ENCODE peak calls at places on chromosomes 1 and 21, in ten cellular contexts. H is heart right ventricle, N is MM.1S, P is left ventricle myocardium inferior, R is IMR-90, G is neural progenitor cell, K is suprapubic skin, J is spleen, M is psoas muscle, U is breast epithelium. L is an unnamed sample.

GRCh38 chr1:20411196-20411980 is 74.6 kb downstream of the CAMK2N1 start:
- DNase-seq in H (no peak), N (no peak), P (no peak), R (peak; percentile 97), G (no peak), K (peak; percentile 53), J (no peak), M (peak; percentile 43), U (no peak), L (no peak)

GRCh38 chr1:23343246-23344110 is 606 bp downstream of the HNRNPR start:
- DNase-seq in H (no peak), N (peak; percentile 80), P (no peak), R (peak; percentile 82), G (peak; percentile 80), K (no peak), J (peak; percentile 89), M (no peak), U (peak; percentile 53), L (no peak)

GRCh38 chr1:91742848-91743292 is 143.1 kb downstream of the TGFBR3 start:
- DNase-seq in H (no peak), N (no peak), P (peak; percentile 34), R (peak; percentile 66), G (no peak), K (no peak), J (no peak), M (peak; percentile 58), U (no peak), L (no peak)

GRCh38 chr1:220776725-220777326 is 9.9 kb upstream of the MTARC1 start:
- DNase-seq in H (peak; percentile 87), N (peak; percentile 52), P (peak; percentile 83), R (peak; percentile 62), G (peak; percentile 87), K (peak; percentile 88), J (peak; percentile 95), M (peak; percentile 80), U (peak; percentile 81), L (peak; percentile 92)

GRCh38 chr1:178870944-178871343 is at the start of gene ANGPTL1:
- DNase-seq in H (no peak), N (no peak), P (no peak), R (peak; percentile 73), G (peak; percentile 40), K (no peak), J (no peak), M (no peak), U (no peak), L (no peak)

GRCh38 chr1:209743145-209743482 is 12.7 kb upstream of the TRAF3IP3 start:
- DNase-seq in H (peak; percentile 37), N (no peak), P (peak; percentile 42), R (peak; percentile 80), G (no peak), K (no peak), J (no peak), M (peak; percentile 66), U (no peak), L (no peak)

GRCh38 chr1:19007491-19008441 is 51.3 kb upstream of the IFFO2 start:
- DNase-seq in H (no peak), N (no peak), P (no peak), R (no peak), G (no peak), K (no peak), J (no peak), M (no peak), U (no peak), L (no peak)

GRCh38 chr1:211331011-211331709 is 4.5 kb downstream of the TRAF5 start:
- DNase-seq in H (no peak), N (no peak), P (no peak), R (peak; percentile 68), G (no peak), K (no peak), J (no peak), M (no peak), U (no peak), L (no peak)

GRCh38 chr1:46721806-46722205 is 2.9 kb upstream of the EFCAB14 start:
- DNase-seq in H (no peak), N (no peak), P (no peak), R (no peak), G (no peak), K (no peak), J (no peak), M (no peak), U (no peak), L (no peak)

GRCh38 chr1:75575837-75576236 is 35.1 kb downstream of the SLC44A5 start:
- DNase-seq in H (no peak), N (no peak), P (no peak), R (no peak), G (no peak), K (no peak), J (no peak), M (no peak), U (no peak), L (no peak)

GRCh38 chr21:25845729-25846256 is 111.0 kb downstream of the GABPA start:
- DNase-seq in H (no peak), N (no peak), P (no peak), R (peak; percentile 14), G (no peak), K (no peak), J (no peak), M (no peak), U (no peak), L (no peak)

GRCh38 chr1:154856049-154856448 is 14.0 kb downstream of the KCNN3 start:
- DNase-seq in H (no peak), N (no peak), P (no peak), R (no peak), G (peak; percentile 66), K (no peak), J (no peak), M (no peak), U (no peak), L (no peak)
- H3K4me1 ChIP-seq in H (peaks cover 5% of the 10 kb centered on the region), N (peaks cover 51% of the 10 kb centered on the region), P (peaks cover 27% of the 10 kb centered on the region), R (no peaks in the 10 kb centered on the region), G (peaks cover 5% of the 10 kb centered on the region), K (no peaks in the 10 kb centered on the region), J (no peaks in the 10 kb centered on the region), M (peaks cover 80% of the 10 kb centered on the region), U (no peaks in the 10 kb centered on the region), L (peaks cover 6% of the 10 kb centered on the region)

GRCh38 chr1:57464756-57465155 is 40.9 kb upstream of the DAB1 start:
- DNase-seq in H (no peak), N (no peak), P (no peak), R (no peak), G (no peak), K (no peak), J (no peak), M (no peak), U (no peak), L (no peak)

GRCh38 chr1:57467825-57468224 is 44.0 kb upstream of the DAB1 start:
- DNase-seq in H (no peak), N (no peak), P (no peak), R (no peak), G (no peak), K (no peak), J (no peak), M (no peak), U (no peak), L (no peak)

GRCh38 chr1:57471995-57472394 is 48.1 kb upstream of the DAB1 start:
- DNase-seq in H (no peak), N (no peak), P (no peak), R (no peak), G (no peak), K (no peak), J (no peak), M (no peak), U (no peak), L (no peak)

GRCh38 chr1:57470028-57470427 is 46.2 kb upstream of the DAB1 start:
- DNase-seq in H (no peak), N (no peak), P (no peak), R (peak; percentile 60), G (no peak), K (no peak), J (no peak), M (no peak), U (no peak), L (no peak)

DNA sequence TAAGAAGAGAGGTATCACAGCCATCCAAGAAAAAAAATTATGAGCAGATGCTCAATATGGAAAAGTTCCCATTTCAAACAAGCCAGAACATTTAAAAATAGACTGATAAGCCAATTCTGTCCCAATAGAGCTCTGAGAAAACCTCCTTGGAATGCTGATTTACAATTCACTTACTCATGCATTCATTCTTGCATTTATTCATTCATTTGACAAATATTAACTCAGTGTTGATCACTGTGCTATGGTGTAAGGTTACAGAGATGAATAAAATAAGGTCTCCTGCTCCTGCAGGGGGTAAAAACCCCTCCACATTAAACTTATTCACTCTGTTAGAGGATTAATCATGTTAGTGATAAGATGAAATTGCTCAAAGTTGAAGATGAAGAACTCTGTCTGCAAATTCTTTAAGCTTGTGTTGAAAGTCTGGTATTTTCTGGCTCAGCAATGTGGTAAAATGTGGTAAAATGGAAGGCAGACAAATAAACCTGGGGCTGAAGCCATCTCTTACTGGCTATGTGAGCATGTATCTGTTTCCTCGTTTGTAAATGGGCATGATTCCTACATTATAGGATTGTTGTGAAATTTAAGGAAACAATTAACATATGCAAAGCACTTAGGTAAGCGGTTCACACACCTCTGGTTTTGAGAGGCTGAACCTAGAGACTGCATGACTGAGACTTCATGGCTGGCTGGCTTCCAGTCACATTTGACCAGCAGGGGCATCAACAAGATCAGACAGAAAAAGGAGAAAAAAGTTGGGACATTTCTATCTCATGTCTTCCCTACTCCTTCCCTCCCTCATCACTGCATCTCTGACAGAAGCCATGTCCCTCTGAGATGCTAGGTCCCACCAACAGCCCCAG is 45.0 kb upstream of the DAB1 start:
- DNase-seq in H (no peak), N (no peak), P (no peak), R (peak; percentile 76), G (no peak), K (no peak), J (no peak), M (no peak), U (no peak), L (no peak)
- TF ChIP-seq CTCF in H (no peak), N (no peak), P (no peak), R (no peak), G (no peak), K (no peak), J (no peak), M (no peak), U (no peak), L (no peak)

GRCh38 chr21:40299441-40299840 is 432.2 kb downstream of the PCP4 start:
- DNase-seq in H (no peak), N (no peak), P (no peak), R (no peak), G (no peak), K (no peak), J (no peak), M (no peak), U (no peak), L (no peak)

DNA sequence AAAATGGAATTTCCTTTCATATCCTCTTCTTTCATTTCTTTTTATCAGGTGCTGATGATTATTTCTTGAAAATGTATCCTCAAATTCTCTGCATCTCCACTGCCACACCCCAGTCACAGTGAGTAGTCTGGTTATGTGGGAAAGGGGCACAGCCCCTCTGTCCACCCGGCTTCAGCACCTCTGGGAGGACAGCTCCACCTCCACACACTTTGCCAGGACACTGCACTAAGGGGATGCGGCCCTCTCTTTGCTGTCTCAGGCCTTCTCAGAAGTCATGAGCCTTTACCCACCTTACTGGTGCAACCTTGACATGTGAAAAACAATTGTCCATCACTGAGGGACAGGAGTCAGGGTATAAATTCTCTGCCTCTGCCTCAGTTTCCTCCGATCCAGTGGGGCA is 433.1 kb downstream of the PCP4 start:
- DNase-seq in H (no peak), N (no peak), P (no peak), R (no peak), G (peak; percentile 26), K (no peak), J (no peak), M (no peak), U (no peak), L (no peak)
- H3K9me3 ChIP-seq in H (no peaks in the 10 kb centered on the region), N (no peaks in the 10 kb centered on the region), P (peaks cover 12% of the 10 kb centered on the region), R (peaks cover 20% of the 10 kb centered on the region), G (no peaks in the 10 kb centered on the region), K (peaks cover 7% of the 10 kb centered on the region), J (peaks cover 11% of the 10 kb centered on the region), M (no peaks in the 10 kb centered on the region), U (no peaks in the 10 kb centered on the region), L (no peaks in the 10 kb centered on the region)

GRCh38 chr1:205286335-205286950 is 35.1 kb downstream of the NUAK2 start:
- DNase-seq in H (no peak), N (peak; percentile 95), P (no peak), R (peak; percentile 36), G (no peak), K (no peak), J (peak; percentile 89), M (no peak), U (no peak), L (no peak)
- H3K4me1 ChIP-seq in H (peaks cover 62% of the 10 kb centered on the region), N (peaks cover 60% of the 10 kb centered on the region), P (peaks cover 27% of the 10 kb centered on the region), R (peaks cover 38% of the 10 kb centered on the region), G (peaks cover 51% of the 10 kb centered on the region), K (peaks cover 70% of the 10 kb centered on the region), J (peaks cover 47% of the 10 kb centered on the region), M (peaks cover 19% of the 10 kb centered on the region), U (peaks cover 15% of the 10 kb centered on the region), L (peaks cover 44% of the 10 kb centered on the region)

L was measured in upper lobe of right lung.